ENCODE peak calls at places on chromosomes 1 and 21, in eight cellular contexts. U is activated T-helper 1 cell treated with anti-CD3 and anti-CD28 coated beads, Interleukin-2, amount 50 U/mL, for 16 hours; X is MCF 10A; Q is COR-L47; S is stimulated activated CD4-positive, alpha-beta T cell treated with anti-CD3 and anti-CD28 coated beads, Interleukin-4, amount 100 ng/mL, for 24 hours; C is posterior vena cava; B is activated CD4-positive, alpha-beta T cell treated with anti-CD3 and anti-CD28 coated beads, Interleukin-2, amount 50 U/mL, for 4 hours; M is NCI-H774. J is an unnamed sample.

GRCh38 chr1:226325178-226325577 is 16.2 kb upstream of the LIN9 start:
- DNase-seq in M (no peak), Q (peak; percentile 4), U (no peak), B (no peak), C (no peak), S (no peak), X (peak; percentile 92), J (no peak)

GRCh38 chr1:212920895-212921294 is 29.4 kb upstream of the VASH2 start:
- DNase-seq in U (no peak), Q (no peak), B (no peak), M (no peak), C (no peak), X (no peak), S (no peak), J (no peak)

GRCh38 chr1:21766210-21766609 is 16.7 kb downstream of the USP48 start:
- DNase-seq in X (no peak), Q (no peak), C (no peak), U (no peak), B (no peak), S (no peak), M (no peak), J (no peak)

GRCh38 chr21:44517175-44517899 is 22.7 kb downstream of the KRTAP10-1 start:
- DNase-seq in Q (no peak), X (no peak), U (no peak), M (no peak), B (no peak), C (peak; percentile 69), S (no peak), J (no peak)

GRCh38 chr1:18290740-18291412 is 183.3 kb downstream of the IGSF21 start:
- DNase-seq in S (no peak), U (no peak), Q (no peak), C (no peak), B (no peak), M (no peak), X (no peak), J (no peak)

GRCh38 chr1:204841316-204841715 is 29.3 kb upstream of the NFASC start:
- DNase-seq in Q (no peak), C (no peak), U (no peak), M (no peak), X (no peak), S (no peak), B (no peak), J (no peak)

GRCh38 chr1:67978988-67979516 is 71.4 kb downstream of the DIRAS3 start:
- DNase-seq in M (no peak), Q (no peak), S (no peak), C (no peak), B (no peak), X (peak; percentile 27), U (no peak), J (no peak)

GRCh38 chr1:174160109-174160473 is 771 bp downstream of the RABGAP1L start:
- DNase-seq in U (no peak), Q (no peak), B (no peak), C (peak; percentile 88), X (peak; percentile 50), S (peak; percentile 29), M (no peak), J (peak; percentile 72)

GRCh38 chr1:151898519-151898991 is 10.8 kb downstream of the THEM4 start:
- DNase-seq in U (peak; percentile 39), C (no peak), X (no peak), S (peak; percentile 40), Q (no peak), M (no peak), B (peak; percentile 44), J (no peak)

GRCh38 chr1:21706151-21706835 is 37.1 kb upstream of the RAP1GAP start:
- DNase-seq in B (no peak), Q (no peak), S (no peak), C (no peak), U (no peak), X (peak; percentile 9), M (no peak), J (peak; percentile 24)

GRCh38 chr1:12601690-12602632 is 16.0 kb downstream of the DHRS3 start:
- DNase-seq in X (no peak), U (no peak), Q (no peak), S (no peak), B (no peak), M (no peak), C (no peak), J (no peak)

GRCh38 chr1:221725683-221726330 is 16.1 kb downstream of the DUSP10 start:
- DNase-seq in M (no peak), Q (no peak), B (no peak), S (no peak), X (peak; percentile 67), U (no peak), C (no peak), J (no peak)

GRCh38 chr21:31922881-31923280 is 50.1 kb downstream of the HUNK start:
- DNase-seq in U (no peak), Q (no peak), M (no peak), S (no peak), C (no peak), X (no peak), B (no peak), J (no peak)

GRCh38 chr1:243505986-243506689 is 250.3 kb downstream of the SDCCAG8 start:
- DNase-seq in Q (no peak), X (no peak), B (no peak), M (no peak), U (no peak), C (peak; percentile 73), S (no peak), J (no peak)

GRCh38 chr21:44836666-44837471 is 19.0 kb upstream of the SUMO3 start:
- DNase-seq in B (no peak), M (no peak), S (no peak), C (peak; percentile 81), Q (no peak), U (no peak), X (no peak), J (peak; percentile 68)

GRCh38 chr1:231416896-231417295 is 5.2 kb downstream of the EGLN1 start:
- DNase-seq in X (no peak), M (no peak), B (no peak), S (no peak), U (no peak), C (no peak), Q (no peak), J (no peak)

GRCh38 chr1:230851291-230851691 is 17.0 kb downstream of the C1orf198 start:
- DNase-seq in M (no peak), S (no peak), U (no peak), X (no peak), C (no peak), Q (no peak), B (no peak), J (no peak)

J was measured in upper lobe of left lung.